ENCODE peak calls at places on chromosomes 1 and 21, in nine cellular contexts. N is activated naive CD4-positive, alpha-beta T cell treated with anti-CD3 and anti-CD28 coated beads, Interleukin-2, amount 10 ng/mL, durations not matched to agents 7 days and 5 days; U is T-helper 9 cell; Y is CD8-positive, alpha-beta memory T cell; S is activated T-helper 1 cell treated with Interleukin-2 at 50 U/mL for 16 hours; W is Right ventricle myocardium superior; C is HCT116; H is hypothalamus; O is RPMI8226. G is an unnamed sample.

GRCh38 chr1:229224308-229224707 is 46.6 kb upstream of the RAB4A start:
- DNase-seq in N (no peak), U (no peak), Y (no peak), S (no peak), W (no peak), C (no peak), H (no peak), O (no peak), G (no peak)

GRCh38 chr21:34078915-34079314 is 5.5 kb downstream of the MRPS6 start:
- DNase-seq in N (peak), U (no peak), Y (peak), S (no peak), W (no peak), C (no peak), H (no peak), O (no peak), G (no peak)

GRCh38 chr1:183600136-183600535 is 9.9 kb upstream of the NCF2 start:
- DNase-seq in N (no peak), U (no peak), Y (no peak), S (no peak), W (no peak), C (no peak), H (no peak), O (no peak), G (no peak)

GRCh38 chr1:25684216-25684965 is 67.8 kb downstream of the MAN1C1 start:
- DNase-seq in N (no peak), U (no peak), Y (no peak), S (no peak), W (peak), C (no peak), H (no peak), O (no peak), G (no peak)

GRCh38 chr1:89659322-89660061 is 26.6 kb downstream of the LRRC8C start:
- DNase-seq in N (no peak), U (no peak), Y (no peak), S (no peak), W (no peak), C (no peak), H (no peak), O (no peak), G (no peak)

GRCh38 chr1:7808253-7808844 is 24.3 kb downstream of the PER3 start:
- DNase-seq in N (no peak), U (no peak), Y (no peak), S (no peak), W (no peak), C (peak), H (no peak), O (peak), G (no peak)

GRCh38 chr1:86753700-86754099 is 49.3 kb downstream of the SH3GLB1 start:
- DNase-seq in N (peak), U (no peak), Y (no peak), S (no peak), W (no peak), C (peak), H (no peak), O (peak), G (no peak)

GRCh38 chr1:54547601-54548388 is at the start of gene ACOT11:
- DNase-seq in N (no peak), U (no peak), Y (no peak), S (no peak), W (peak), C (no peak), H (peak), O (peak), G (no peak)

GRCh38 chr1:37477198-37477931 is 3.0 kb downstream of the ZC3H12A start:
- DNase-seq in N (peak), U (peak), Y (peak), S (peak), W (no peak), C (no peak), H (no peak), O (peak), G (no peak)

GRCh38 chr1:31148409-31148808 is 82.9 kb upstream of the PUM1 start:
- DNase-seq in N (no peak), U (no peak), Y (no peak), S (no peak), W (no peak), C (no peak), H (no peak), O (no peak), G (no peak)

GRCh38 chr1:107358611-107359342 is 217.9 kb downstream of the NTNG1 start:
- DNase-seq in N (no peak), U (no peak), Y (no peak), S (no peak), W (no peak), C (no peak), H (no peak), O (no peak), G (no peak)

G was measured in neural crest cell.